ENCODE peak calls at places on chromosomes 3 and 15, in five cellular contexts. One of them, this sample, is unnamed.

GRCh38 chr3:146464005-146464595 is 5.3 kb downstream of the PLSCR2 start:
- DNase-seq in AG08395: peak
- DNase-seq in RCC 7860: no peak
- DNase-seq in uterus: no peak
- DNase-seq in activated naive CD4-positive, alpha-beta T cell treated with anti-CD3 and anti-CD28 coated beads for 36 hours: no peak
- DNase-seq in this sample: no peak

GRCh38 chr3:45932112-45932511 is 11.2 kb upstream of the CXCR6 start:
- DNase-seq in AG08395: no peak
- DNase-seq in RCC 7860: no peak
- DNase-seq in uterus: no peak
- DNase-seq in activated naive CD4-positive, alpha-beta T cell treated with anti-CD3 and anti-CD28 coated beads for 36 hours: no peak
- DNase-seq in this sample: no peak

GRCh38 chr3:126911162-126912026 is 71.5 kb upstream of the PLXNA1 start:
- DNase-seq in AG08395: peak
- DNase-seq in RCC 7860: peak
- DNase-seq in uterus: peak
- DNase-seq in activated naive CD4-positive, alpha-beta T cell treated with anti-CD3 and anti-CD28 coated beads for 36 hours: peak
- DNase-seq in this sample: peak

GRCh38 chr3:158792709-158793108 is 9.1 kb upstream of the MFSD1 start:
- DNase-seq in AG08395: peak
- DNase-seq in RCC 7860: peak
- DNase-seq in uterus: no peak
- DNase-seq in activated naive CD4-positive, alpha-beta T cell treated with anti-CD3 and anti-CD28 coated beads for 36 hours: no peak
- DNase-seq in this sample: no peak

GRCh38 chr15:60994842-60995495 is 234.1 kb downstream of the RORA start:
- DNase-seq in AG08395: no peak
- DNase-seq in RCC 7860: no peak
- DNase-seq in uterus: peak
- DNase-seq in activated naive CD4-positive, alpha-beta T cell treated with anti-CD3 and anti-CD28 coated beads for 36 hours: no peak
- DNase-seq in this sample: no peak

GRCh38 chr3:30356901-30357753 is 249.3 kb upstream of the TGFBR2 start:
- DNase-seq in AG08395: no peak
- DNase-seq in RCC 7860: no peak
- DNase-seq in uterus: no peak
- DNase-seq in activated naive CD4-positive, alpha-beta T cell treated with anti-CD3 and anti-CD28 coated beads for 36 hours: no peak
- DNase-seq in this sample: no peak

GRCh38 chr15:89243046-89243690 is 611 bp upstream of the FANCI start:
- DNase-seq in AG08395: peak
- DNase-seq in RCC 7860: no peak
- DNase-seq in uterus: peak
- DNase-seq in activated naive CD4-positive, alpha-beta T cell treated with anti-CD3 and anti-CD28 coated beads for 36 hours: no peak
- DNase-seq in this sample: no peak

GRCh38 chr3:10142707-10143560 is 1.4 kb downstream of the VHL start:
- DNase-seq in AG08395: no peak
- DNase-seq in RCC 7860: no peak
- DNase-seq in uterus: peak
- DNase-seq in activated naive CD4-positive, alpha-beta T cell treated with anti-CD3 and anti-CD28 coated beads for 36 hours: peak
- DNase-seq in this sample: peak

GRCh38 chr3:188469228-188469885 is 315.4 kb downstream of the LPP start:
- DNase-seq in AG08395: no peak
- DNase-seq in RCC 7860: no peak
- DNase-seq in uterus: peak
- DNase-seq in activated naive CD4-positive, alpha-beta T cell treated with anti-CD3 and anti-CD28 coated beads for 36 hours: no peak
- DNase-seq in this sample: no peak

GRCh38 chr15:98442379-98442833 is 205.9 kb upstream of the IGF1R start:
- DNase-seq in AG08395: peak
- DNase-seq in RCC 7860: peak
- DNase-seq in uterus: peak
- DNase-seq in activated naive CD4-positive, alpha-beta T cell treated with anti-CD3 and anti-CD28 coated beads for 36 hours: peak
- DNase-seq in this sample: peak

GRCh38 chr15:50149090-50149489 is 30.1 kb upstream of the ATP8B4 start:
- DNase-seq in AG08395: no peak
- DNase-seq in RCC 7860: no peak
- DNase-seq in uterus: no peak
- DNase-seq in activated naive CD4-positive, alpha-beta T cell treated with anti-CD3 and anti-CD28 coated beads for 36 hours: no peak
- DNase-seq in this sample: no peak

GRCh38 chr15:71654714-71655174 is 155.6 kb upstream of the NR2E3 start:
- DNase-seq in AG08395: no peak
- DNase-seq in RCC 7860: no peak
- DNase-seq in uterus: no peak
- DNase-seq in activated naive CD4-positive, alpha-beta T cell treated with anti-CD3 and anti-CD28 coated beads for 36 hours: no peak
- DNase-seq in this sample: no peak

GRCh38 chr3:178041931-178042330 is 494.3 kb upstream of the KCNMB2 start:
- DNase-seq in AG08395: no peak
- DNase-seq in RCC 7860: no peak
- DNase-seq in uterus: no peak
- DNase-seq in activated naive CD4-positive, alpha-beta T cell treated with anti-CD3 and anti-CD28 coated beads for 36 hours: no peak
- DNase-seq in this sample: no peak

GRCh38 chr3:43581343-43581742 is 40.5 kb downstream of the ANO10 start:
- DNase-seq in AG08395: peak
- DNase-seq in RCC 7860: no peak
- DNase-seq in uterus: no peak
- DNase-seq in activated naive CD4-positive, alpha-beta T cell treated with anti-CD3 and anti-CD28 coated beads for 36 hours: no peak
- DNase-seq in this sample: no peak

GRCh38 chr3:117408811-117409210 is 699.2 kb downstream of the TUSC7 start:
- DNase-seq in AG08395: peak
- DNase-seq in RCC 7860: no peak
- DNase-seq in uterus: no peak
- DNase-seq in activated naive CD4-positive, alpha-beta T cell treated with anti-CD3 and anti-CD28 coated beads for 36 hours: no peak
- DNase-seq in this sample: no peak

GRCh38 chr3:143654906-143655305 is 193.4 kb downstream of the SLC9A9 start:
- DNase-seq in AG08395: peak
- DNase-seq in RCC 7860: no peak
- DNase-seq in uterus: no peak
- DNase-seq in activated naive CD4-positive, alpha-beta T cell treated with anti-CD3 and anti-CD28 coated beads for 36 hours: no peak
- DNase-seq in this sample: no peak

GRCh38 chr3:20069178-20069532 is 28.9 kb downstream of the KAT2B start:
- DNase-seq in AG08395: no peak
- DNase-seq in RCC 7860: no peak
- DNase-seq in uterus: no peak
- DNase-seq in activated naive CD4-positive, alpha-beta T cell treated with anti-CD3 and anti-CD28 coated beads for 36 hours: no peak
- DNase-seq in this sample: no peak

GRCh38 chr15:101026686-101027272 is 107.6 kb downstream of the LRRK1 start:
- DNase-seq in AG08395: no peak
- DNase-seq in RCC 7860: no peak
- DNase-seq in uterus: peak
- DNase-seq in activated naive CD4-positive, alpha-beta T cell treated with anti-CD3 and anti-CD28 coated beads for 36 hours: no peak
- DNase-seq in this sample: no peak

This sample was measured in activated CD8-positive, alpha-beta T cell treated with anti-CD3 and anti-CD28 coated beads for 36 hours.